ENCODE peak calls at places on chromosome 1, in ten cellular contexts. M is colonic mucosa, H is A549, P is HFF-Myc, S is cardiac fibroblast, O is endodermal cell, G is MM.1S, I is fibroblast of mammary gland, E is lung, Z is AG04450. K is an unnamed sample.

GRCh38 chr1:50702395-50702794 is 257.7 kb downstream of the FAF1 start:
- DNase-seq in M (no peak), H (no peak), P (no peak), S (no peak), O (no peak), G (no peak), I (no peak), E (no peak), Z (no peak), K (no peak)

GRCh38 chr1:155319536-155319935 is 1.2 kb upstream of the RUSC1 start:
- DNase-seq in M (no peak), H (no peak), P (no peak), S (no peak), O (no peak), G (no peak), I (no peak), E (no peak), Z (no peak), K (no peak)

GRCh38 chr1:156865258-156865657 is 4.6 kb downstream of the NTRK1 start:
- DNase-seq in M (no peak), H (no peak), P (no peak), S (no peak), O (no peak), G (no peak), I (no peak), E (no peak), Z (no peak), K (no peak)

GRCh38 chr1:180282401-180282800 is 52.3 kb downstream of the LHX4 start:
- DNase-seq in M (no peak), H (no peak), P (no peak), S (no peak), O (no peak), G (no peak), I (no peak), E (no peak), Z (no peak), K (no peak)

GRCh38 chr1:44672254-44672955 is 1.9 kb downstream of the TMEM53 start:
- DNase-seq in M (no peak), H (no peak), P (no peak), S (peak; percentile 58), O (peak; percentile 63), G (no peak), I (peak; percentile 44), E (peak; percentile 67), Z (no peak), K (peak; percentile 13)

GRCh38 chr1:210747112-210747511 is 386.8 kb downstream of the KCNH1 start:
- DNase-seq in M (no peak), H (no peak), P (no peak), S (no peak), O (no peak), G (no peak), I (no peak), E (no peak), Z (no peak), K (no peak)

GRCh38 chr1:237684236-237684635 is 206.5 kb downstream of the ZP4 start:
- DNase-seq in M (no peak), H (no peak), P (no peak), S (no peak), O (no peak), G (no peak), I (peak; percentile 4), E (no peak), Z (no peak), K (no peak)

GRCh38 chr1:177953549-177953948 is 16.3 kb downstream of the SEC16B start:
- DNase-seq in M (no peak), H (no peak), P (no peak), S (no peak), O (no peak), G (no peak), I (no peak), E (no peak), Z (no peak), K (no peak)

GRCh38 chr1:209743145-209743482 is 12.7 kb upstream of the TRAF3IP3 start:
- DNase-seq in M (no peak), H (no peak), P (no peak), S (peak; percentile 95), O (no peak), G (no peak), I (peak; percentile 96), E (no peak), Z (peak; percentile 54), K (peak; percentile 56)

GRCh38 chr1:208329291-208329690 is 85.1 kb upstream of the PLXNA2 start:
- DNase-seq in M (no peak), H (no peak), P (no peak), S (no peak), O (no peak), G (no peak), I (no peak), E (no peak), Z (no peak), K (no peak)

GRCh38 chr1:203166192-203166940 is 9.3 kb downstream of the MYBPH start:
- DNase-seq in M (peak; percentile 59), H (no peak), P (no peak), S (no peak), O (peak; percentile 75), G (peak; percentile 82), I (no peak), E (no peak), Z (no peak), K (no peak)
- TF ChIP-seq CTCF in M (no peak), H (peak; percentile 26), P (no peak), S (peak; percentile 5), O (peak; percentile 70), G (peak; percentile 77), I (no peak), E (no peak), Z (peak; percentile 35), K (no peak)

DNA sequence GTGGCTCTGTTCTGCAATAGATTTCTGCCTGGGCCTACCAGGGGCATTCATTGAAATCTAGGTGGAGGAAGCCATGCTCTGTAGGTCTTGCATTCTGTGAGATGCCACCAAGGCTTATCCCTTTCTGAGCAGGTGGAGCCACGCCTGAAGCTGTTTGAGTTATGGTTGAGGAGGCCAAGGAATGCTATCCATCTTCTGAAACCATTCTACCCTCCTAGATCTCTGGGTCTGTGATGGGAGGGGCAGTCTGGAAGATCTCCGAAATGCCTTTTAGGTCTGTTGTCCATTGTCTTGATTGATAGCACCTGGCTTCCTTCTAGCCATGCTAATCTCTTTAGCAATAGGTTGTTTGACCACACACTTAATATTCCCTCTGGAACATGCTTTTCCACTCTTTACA is 45.1 kb downstream of the AK4 start:
- DNase-seq in M (no peak), H (no peak), P (no peak), S (no peak), O (no peak), G (no peak), I (no peak), E (no peak), Z (no peak), K (peak; percentile 23)
- H3K4me3 ChIP-seq in M (no peak overlapping the region), H (no peak overlapping the region), P (no peak overlapping the region), S (no peak overlapping the region), O (peak overlapping the region; percentile 13), G (no peak overlapping the region), I (no peak overlapping the region), E (no peak overlapping the region), Z (no peak overlapping the region), K (no peak overlapping the region)

GRCh38 chr1:200090252-200091159 is 63.0 kb downstream of the NR5A2 start:
- DNase-seq in M (no peak), H (peak; percentile 25), P (no peak), S (no peak), O (peak; percentile 75), G (no peak), I (peak; percentile 9), E (no peak), Z (no peak), K (peak; percentile 24)
- TF ChIP-seq CTCF in M (no peak), H (peak; percentile 48), P (peak; percentile 34), S (peak; percentile 16), O (peak; percentile 83), G (peak; percentile 25), I (peak; percentile 24), E (no peak), Z (peak; percentile 16), K (peak; percentile 34)

DNA sequence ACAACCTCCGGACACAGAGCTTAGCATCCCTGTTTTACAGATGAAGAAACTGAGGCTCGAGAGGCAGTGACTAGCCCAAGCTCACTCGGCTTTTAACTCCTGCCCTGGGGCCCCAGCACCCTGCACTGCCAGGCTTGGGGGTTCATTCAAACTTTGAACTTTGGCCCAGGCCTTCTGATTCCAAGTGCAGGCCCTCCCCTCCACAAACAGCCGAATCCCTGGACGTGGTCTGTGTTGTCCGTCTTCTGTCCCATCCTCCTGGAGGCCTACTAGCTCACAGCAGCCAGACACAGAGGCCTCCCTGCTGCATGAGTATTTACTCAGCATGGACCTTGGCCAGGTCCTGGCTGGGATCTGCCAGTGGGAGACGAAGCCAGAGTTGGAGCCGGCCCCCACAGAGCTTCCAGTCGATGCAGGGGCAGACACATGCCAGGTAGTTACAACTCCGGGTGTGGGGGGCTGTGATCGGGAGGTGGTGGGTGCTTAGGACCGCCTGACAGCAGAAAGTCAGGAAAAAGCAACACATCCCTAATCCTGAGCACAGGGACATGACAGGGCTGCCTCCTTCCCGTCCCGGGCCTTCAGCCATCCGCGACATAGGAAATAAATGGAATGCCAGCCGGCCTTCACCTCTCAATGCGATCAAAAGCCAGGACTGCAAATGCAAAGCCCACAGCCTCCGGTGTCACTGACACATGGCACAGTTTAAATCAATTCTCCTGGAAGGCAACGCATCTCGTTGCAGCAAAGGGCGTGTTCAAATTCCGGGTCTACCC is 7.4 kb downstream of the IFFO2 start:
- DNase-seq in M (peak; percentile 50), H (no peak), P (no peak), S (peak; percentile 73), O (no peak), G (no peak), I (peak; percentile 72), E (no peak), Z (no peak), K (peak; percentile 85)
- H3K4me3 ChIP-seq in M (no peak overlapping the region), H (peak overlapping the region; percentile 32), P (peak overlapping the region; percentile 41), S (peak overlapping the region; percentile 12), O (no peak overlapping the region), G (no peak overlapping the region), I (no peak overlapping the region), E (no peak overlapping the region), Z (peak overlapping the region; percentile 47), K (peak overlapping the region; percentile 56)

GRCh38 chr1:214586621-214587020 is 16.4 kb upstream of the CENPF start:
- DNase-seq in M (no peak), H (no peak), P (no peak), S (no peak), O (no peak), G (no peak), I (no peak), E (no peak), Z (no peak), K (no peak)
- TF ChIP-seq CTCF in M (no peak), H (no peak), P (no peak), S (no peak), O (no peak), G (no peak), I (no peak), E (no peak), Z (no peak), K (no peak)

K was measured in AG10803.